ENCODE peak calls at places on chromosomes 5 and 9, in seven cellular contexts. One of them, this sample, is unnamed.

GRCh38 chr5:115321309-115321708 is 24.9 kb upstream of the CCDC112 start:
- DNase-seq in AG08396: no peak
- DNase-seq in heart left ventricle: no peak
- DNase-seq in retina: no peak
- DNase-seq in NCI-H1105: no peak
- DNase-seq in LHCN-M2: peak; percentile 18
- DNase-seq in HCT116: no peak
- DNase-seq in this sample: no peak

GRCh38 chr5:28542968-28543367 is 1504.6 kb upstream of the CDH9 start:
- DNase-seq in retina: no peak
- DNase-seq in HCT116: no peak
- DNase-seq in NCI-H1105: no peak
- DNase-seq in LHCN-M2: peak; percentile 84
- DNase-seq in heart left ventricle: no peak
- DNase-seq in AG08396: no peak
- DNase-seq in this sample: peak; percentile 44

GRCh38 chr5:177370488-177371119 is 12.9 kb downstream of the RGS14 start:
- DNase-seq in LHCN-M2: no peak
- DNase-seq in retina: peak; percentile 81
- DNase-seq in heart left ventricle: peak; percentile 76
- DNase-seq in HCT116: peak; percentile 94
- DNase-seq in NCI-H1105: peak; percentile 60
- DNase-seq in AG08396: peak; percentile 89
- DNase-seq in this sample: peak; percentile 65

GRCh38 chr5:101935086-101935485 is 361.0 kb downstream of the SLCO4C1 start:
- DNase-seq in LHCN-M2: no peak
- DNase-seq in AG08396: no peak
- DNase-seq in NCI-H1105: no peak
- DNase-seq in heart left ventricle: no peak
- DNase-seq in retina: no peak
- DNase-seq in HCT116: no peak
- DNase-seq in this sample: no peak

GRCh38 chr5:483011-483410 is 40.0 kb downstream of the EXOC3 start:
- DNase-seq in LHCN-M2: no peak
- DNase-seq in AG08396: no peak
- DNase-seq in retina: no peak
- DNase-seq in HCT116: no peak
- DNase-seq in heart left ventricle: no peak
- DNase-seq in NCI-H1105: no peak
- DNase-seq in this sample: no peak

GRCh38 chr9:112780637-112781036 is 30.1 kb downstream of the SNX30 start:
- DNase-seq in retina: no peak
- DNase-seq in HCT116: no peak
- DNase-seq in NCI-H1105: no peak
- DNase-seq in AG08396: no peak
- DNase-seq in heart left ventricle: no peak
- DNase-seq in LHCN-M2: no peak
- DNase-seq in this sample: no peak

GRCh38 chr9:82117025-82117424 is 128.5 kb downstream of the SPATA31D1 start:
- DNase-seq in LHCN-M2: no peak
- DNase-seq in heart left ventricle: no peak
- DNase-seq in HCT116: no peak
- DNase-seq in AG08396: no peak
- DNase-seq in retina: peak; percentile 58
- DNase-seq in NCI-H1105: peak; percentile 7
- DNase-seq in this sample: no peak

GRCh38 chr9:126860077-126860756 is at the start of gene ZBTB34:
- DNase-seq in NCI-H1105: peak; percentile 50
- DNase-seq in heart left ventricle: peak; percentile 65
- DNase-seq in AG08396: peak; percentile 79
- DNase-seq in HCT116: peak; percentile 6
- DNase-seq in retina: peak; percentile 94
- DNase-seq in LHCN-M2: peak; percentile 41
- DNase-seq in this sample: no peak

GRCh38 chr9:114717908-114718486 is 36.0 kb upstream of the TEX48 start:
- DNase-seq in HCT116: no peak
- DNase-seq in retina: no peak
- DNase-seq in AG08396: no peak
- DNase-seq in heart left ventricle: no peak
- DNase-seq in LHCN-M2: no peak
- DNase-seq in NCI-H1105: no peak
- DNase-seq in this sample: no peak

GRCh38 chr5:173556142-173557028 is 60.1 kb downstream of the BOD1 start:
- DNase-seq in HCT116: no peak
- DNase-seq in LHCN-M2: no peak
- DNase-seq in NCI-H1105: no peak
- DNase-seq in AG08396: no peak
- DNase-seq in retina: no peak
- DNase-seq in heart left ventricle: no peak
- DNase-seq in this sample: no peak

GRCh38 chr9:97900738-97901565 is 21.3 kb downstream of the TRMO start:
- DNase-seq in retina: peak; percentile 57
- DNase-seq in HCT116: peak; percentile 27
- DNase-seq in heart left ventricle: no peak
- DNase-seq in NCI-H1105: peak; percentile 9
- DNase-seq in AG08396: peak; percentile 47
- DNase-seq in LHCN-M2: peak; percentile 46
- DNase-seq in this sample: no peak

GRCh38 chr9:34744295-34745221 is 34.6 kb upstream of the CCL21 start:
- DNase-seq in AG08396: peak; percentile 54
- DNase-seq in HCT116: peak; percentile 35
- DNase-seq in LHCN-M2: peak; percentile 74
- DNase-seq in heart left ventricle: peak; percentile 65
- DNase-seq in NCI-H1105: peak; percentile 50
- DNase-seq in retina: no peak
- DNase-seq in this sample: peak; percentile 12

GRCh38 chr5:109335114-109335513 is 74.7 kb downstream of the PJA2 start:
- DNase-seq in heart left ventricle: no peak
- DNase-seq in NCI-H1105: no peak
- DNase-seq in HCT116: no peak
- DNase-seq in LHCN-M2: peak; percentile 94
- DNase-seq in AG08396: no peak
- DNase-seq in retina: no peak
- DNase-seq in this sample: no peak

GRCh38 chr9:98222885-98223640 is 30.6 kb upstream of the CORO2A start:
- DNase-seq in LHCN-M2: peak; percentile 99
- DNase-seq in NCI-H1105: no peak
- DNase-seq in AG08396: peak; percentile 95
- DNase-seq in retina: no peak
- DNase-seq in HCT116: peak; percentile 54
- DNase-seq in heart left ventricle: no peak
- DNase-seq in this sample: peak; percentile 94

GRCh38 chr5:54904425-54904824 is 81.0 kb downstream of the ESM1 start:
- DNase-seq in LHCN-M2: peak; percentile 78
- DNase-seq in heart left ventricle: no peak
- DNase-seq in NCI-H1105: no peak
- DNase-seq in HCT116: no peak
- DNase-seq in AG08396: peak; percentile 65
- DNase-seq in retina: no peak
- DNase-seq in this sample: no peak

GRCh38 chr5:176542596-176543427 is 5.6 kb upstream of the RNF44 start:
- DNase-seq in NCI-H1105: no peak
- DNase-seq in HCT116: no peak
- DNase-seq in LHCN-M2: no peak
- DNase-seq in retina: peak; percentile 66
- DNase-seq in heart left ventricle: no peak
- DNase-seq in AG08396: peak; percentile 48
- DNase-seq in this sample: no peak

GRCh38 chr5:88674262-88675158 is 208.5 kb downstream of the MEF2C start:
- DNase-seq in LHCN-M2: no peak
- DNase-seq in NCI-H1105: no peak
- DNase-seq in AG08396: no peak
- DNase-seq in retina: peak; percentile 95
- DNase-seq in HCT116: no peak
- DNase-seq in heart left ventricle: no peak
- DNase-seq in this sample: no peak

GRCh38 chr5:72106922-72107873 is at the start of gene MAP1B:
- DNase-seq in HCT116: no peak
- DNase-seq in NCI-H1105: peak; percentile 72
- DNase-seq in AG08396: peak; percentile 75
- DNase-seq in heart left ventricle: peak; percentile 81
- DNase-seq in LHCN-M2: peak; percentile 60
- DNase-seq in retina: peak; percentile 96
- DNase-seq in this sample: no peak

GRCh38 chr9:1005043-1005667 is 28.7 kb downstream of the DMRT3 start:
- DNase-seq in AG08396: peak; percentile 64
- DNase-seq in heart left ventricle: no peak
- DNase-seq in LHCN-M2: peak; percentile 72
- DNase-seq in retina: peak; percentile 66
- DNase-seq in NCI-H1105: no peak
- DNase-seq in HCT116: peak; percentile 24
- DNase-seq in this sample: no peak

GRCh38 chr5:80034559-80034958 is 589 bp upstream of the THBS4 start:
- DNase-seq in retina: no peak
- DNase-seq in heart left ventricle: no peak
- DNase-seq in AG08396: no peak
- DNase-seq in LHCN-M2: no peak
- DNase-seq in NCI-H1105: no peak
- DNase-seq in HCT116: no peak
- DNase-seq in this sample: no peak

GRCh38 chr5:158384535-158385421 is 525.8 kb upstream of the CLINT1 start:
- DNase-seq in AG08396: peak; percentile 54
- DNase-seq in heart left ventricle: peak; percentile 28
- DNase-seq in LHCN-M2: peak; percentile 99
- DNase-seq in retina: no peak
- DNase-seq in NCI-H1105: no peak
- DNase-seq in HCT116: peak; percentile 19
- DNase-seq in this sample: peak; percentile 96

GRCh38 chr9:117204971-117205370 is 209.9 kb downstream of the ASTN2 start:
- DNase-seq in heart left ventricle: no peak
- DNase-seq in HCT116: no peak
- DNase-seq in LHCN-M2: no peak
- DNase-seq in AG08396: no peak
- DNase-seq in NCI-H1105: no peak
- DNase-seq in retina: no peak
- DNase-seq in this sample: no peak

GRCh38 chr9:35907732-35908483 is 1.4 kb upstream of the SPAAR start:
- DNase-seq in AG08396: peak; percentile 81
- DNase-seq in heart left ventricle: peak; percentile 85
- DNase-seq in retina: peak; percentile 52
- DNase-seq in HCT116: peak; percentile 32
- DNase-seq in NCI-H1105: peak; percentile 34
- DNase-seq in LHCN-M2: peak; percentile 100
- DNase-seq in this sample: peak; percentile 79

GRCh38 chr9:95009459-95009858 is 283.0 kb downstream of the AOPEP start:
- DNase-seq in retina: no peak
- DNase-seq in NCI-H1105: no peak
- DNase-seq in AG08396: no peak
- DNase-seq in HCT116: no peak
- DNase-seq in heart left ventricle: peak; percentile 60
- DNase-seq in LHCN-M2: peak; percentile 93
- DNase-seq in this sample: no peak

GRCh38 chr5:39160576-39161213 is 58.7 kb downstream of the FYB1 start:
- DNase-seq in NCI-H1105: no peak
- DNase-seq in heart left ventricle: no peak
- DNase-seq in HCT116: no peak
- DNase-seq in LHCN-M2: no peak
- DNase-seq in AG08396: no peak
- DNase-seq in retina: no peak
- DNase-seq in this sample: no peak

GRCh38 chr5:140321796-140322195 is 18.9 kb upstream of the PFDN1 start:
- DNase-seq in NCI-H1105: no peak
- DNase-seq in retina: no peak
- DNase-seq in HCT116: no peak
- DNase-seq in heart left ventricle: peak; percentile 70
- DNase-seq in AG08396: no peak
- DNase-seq in LHCN-M2: no peak
- DNase-seq in this sample: no peak

GRCh38 chr5:40838076-40838475 is 3.1 kb upstream of the RPL37 start:
- DNase-seq in retina: no peak
- DNase-seq in HCT116: no peak
- DNase-seq in LHCN-M2: no peak
- DNase-seq in heart left ventricle: no peak
- DNase-seq in NCI-H1105: no peak
- DNase-seq in AG08396: no peak
- DNase-seq in this sample: no peak

GRCh38 chr5:113213551-113213971 is 221.2 kb downstream of the TSSK1B start:
- DNase-seq in retina: peak; percentile 52
- DNase-seq in NCI-H1105: no peak
- DNase-seq in HCT116: no peak
- DNase-seq in heart left ventricle: no peak
- DNase-seq in AG08396: no peak
- DNase-seq in LHCN-M2: no peak
- DNase-seq in this sample: no peak

GRCh38 chr9:129761901-129762359 is 9.1 kb upstream of the PTGES start:
- DNase-seq in AG08396: peak; percentile 39
- DNase-seq in retina: no peak
- DNase-seq in heart left ventricle: no peak
- DNase-seq in NCI-H1105: no peak
- DNase-seq in HCT116: no peak
- DNase-seq in LHCN-M2: no peak
- DNase-seq in this sample: no peak

GRCh38 chr5:38369692-38370091 is 111.3 kb downstream of the EGFLAM start:
- DNase-seq in AG08396: no peak
- DNase-seq in LHCN-M2: no peak
- DNase-seq in NCI-H1105: no peak
- DNase-seq in HCT116: no peak
- DNase-seq in heart left ventricle: no peak
- DNase-seq in retina: no peak
- DNase-seq in this sample: no peak

GRCh38 chr9:113274474-113275146 is 762 bp downstream of the CDC26 start:
- DNase-seq in retina: peak; percentile 69
- DNase-seq in HCT116: peak; percentile 48
- DNase-seq in LHCN-M2: peak; percentile 58
- DNase-seq in AG08396: peak; percentile 52
- DNase-seq in NCI-H1105: peak; percentile 65
- DNase-seq in heart left ventricle: no peak
- DNase-seq in this sample: peak; percentile 21

GRCh38 chr5:81182396-81183390 is 50.4 kb upstream of the CKMT2 start:
- DNase-seq in heart left ventricle: no peak
- DNase-seq in NCI-H1105: no peak
- DNase-seq in HCT116: no peak
- DNase-seq in retina: no peak
- DNase-seq in AG08396: no peak
- DNase-seq in LHCN-M2: no peak
- DNase-seq in this sample: no peak

GRCh38 chr5:111235635-111236034 is 11.5 kb downstream of the CAMK4 start:
- DNase-seq in retina: no peak
- DNase-seq in HCT116: no peak
- DNase-seq in LHCN-M2: no peak
- DNase-seq in AG08396: no peak
- DNase-seq in NCI-H1105: no peak
- DNase-seq in heart left ventricle: no peak
- DNase-seq in this sample: no peak

GRCh38 chr9:20001058-20001457 is 212.2 kb upstream of the SLC24A2 start:
- DNase-seq in HCT116: no peak
- DNase-seq in heart left ventricle: no peak
- DNase-seq in AG08396: no peak
- DNase-seq in retina: no peak
- DNase-seq in LHCN-M2: no peak
- DNase-seq in NCI-H1105: no peak
- DNase-seq in this sample: no peak

GRCh38 chr9:2494571-2494970 is 127.0 kb upstream of the VLDLR start:
- DNase-seq in retina: no peak
- DNase-seq in heart left ventricle: no peak
- DNase-seq in HCT116: no peak
- DNase-seq in NCI-H1105: no peak
- DNase-seq in AG08396: peak; percentile 65
- DNase-seq in LHCN-M2: peak; percentile 63
- DNase-seq in this sample: no peak